ENCODE peak calls at places on chromosomes 11 and 22, in ten cellular contexts. M is EH; R is stimulated activated CD4-positive, alpha-beta T cell treated with anti-CD3 and anti-CD28 coated beads, Interleukin-4, amount 100 ng/mL, for 48 hours; U is frontal cortex; Q is NCI-H2081; L is fibroblast of the conjunctiva; O is AG09319; D is activated T-helper 9 cell treated with anti-CD3 and anti-CD28 coated beads, Interleukin-2, amount 50 U/mL, for 16 hours; Z is mesothelial cell of epicardium; B is T1000. H is an unnamed sample.

GRCh38 chr11:62885137-62885536 is 4.4 kb downstream of the SLC3A2 start:
- DNase-seq in M (no peak), R (no peak), U (no peak), Q (no peak), L (no peak), O (no peak), D (no peak), Z (no peak), B (no peak), H (no peak)

GRCh38 chr11:76153609-76153949 is 52.7 kb downstream of the WNT11 start:
- DNase-seq in M (peak), R (no peak), U (peak), Q (no peak), L (no peak), O (no peak), D (no peak), Z (no peak), B (peak), H (no peak)

GRCh38 chr11:118947999-118948398 is 8.1 kb upstream of the UPK2 start:
- DNase-seq in M (no peak), R (no peak), U (no peak), Q (no peak), L (no peak), O (no peak), D (no peak), Z (no peak), B (no peak), H (no peak)

GRCh38 chr11:99370557-99371200 is 349.9 kb downstream of the CNTN5 start:
- DNase-seq in M (no peak), R (no peak), U (no peak), Q (peak), L (peak), O (no peak), D (no peak), Z (no peak), B (no peak), H (peak)

GRCh38 chr11:27081056-27081455 is 40.4 kb downstream of the BBOX1 start:
- DNase-seq in M (peak), R (no peak), U (no peak), Q (no peak), L (no peak), O (no peak), D (no peak), Z (no peak), B (no peak), H (no peak)

GRCh38 chr11:120747801-120748484 is 236.4 kb downstream of the GRIK4 start:
- DNase-seq in M (no peak), R (no peak), U (no peak), Q (no peak), L (no peak), O (no peak), D (no peak), Z (no peak), B (no peak), H (no peak)

GRCh38 chr22:49247194-49247924 is 580.3 kb downstream of the BRD1 start:
- DNase-seq in M (no peak), R (no peak), U (no peak), Q (no peak), L (no peak), O (no peak), D (no peak), Z (no peak), B (no peak), H (no peak)

GRCh38 chr11:70109903-70110302 is 31.8 kb downstream of the ANO1 start:
- DNase-seq in M (no peak), R (no peak), U (no peak), Q (no peak), L (no peak), O (no peak), D (no peak), Z (no peak), B (no peak), H (no peak)

GRCh38 chr11:31059529-31059928 is 310.0 kb downstream of the DCDC1 start:
- DNase-seq in M (no peak), R (no peak), U (no peak), Q (no peak), L (no peak), O (no peak), D (no peak), Z (no peak), B (no peak), H (no peak)

GRCh38 chr22:49233507-49234100 is 594.1 kb downstream of the BRD1 start:
- DNase-seq in M (no peak), R (no peak), U (no peak), Q (no peak), L (no peak), O (no peak), D (no peak), Z (no peak), B (no peak), H (no peak)

GRCh38 chr22:46328066-46328465 is 7.4 kb upstream of the TRMU start:
- DNase-seq in M (no peak), R (no peak), U (no peak), Q (no peak), L (no peak), O (no peak), D (no peak), Z (no peak), B (no peak), H (no peak)

GRCh38 chr22:35620624-35621245 is 3.6 kb upstream of the MB start:
- DNase-seq in M (peak), R (no peak), U (no peak), Q (peak), L (no peak), O (no peak), D (no peak), Z (no peak), B (no peak), H (no peak)

GRCh38 chr11:128796275-128796674 is 70.8 kb downstream of the KCNJ1 start:
- DNase-seq in M (peak), R (no peak), U (no peak), Q (no peak), L (no peak), O (no peak), D (no peak), Z (no peak), B (no peak), H (no peak)

GRCh38 chr11:62671272-62671603 is 235 bp upstream of the UQCC3 start:
- DNase-seq in M (no peak), R (no peak), U (no peak), Q (no peak), L (no peak), O (no peak), D (peak), Z (no peak), B (no peak), H (no peak)

GRCh38 chr11:86489442-86489841 is 114.8 kb downstream of the CCDC81 start:
- DNase-seq in M (no peak), R (no peak), U (no peak), Q (no peak), L (no peak), O (no peak), D (no peak), Z (no peak), B (no peak), H (no peak)

GRCh38 chr11:8408151-8408930 is 144.7 kb upstream of the LMO1 start:
- DNase-seq in M (peak), R (no peak), U (no peak), Q (no peak), L (no peak), O (no peak), D (no peak), Z (no peak), B (peak), H (no peak)

GRCh38 chr22:35538801-35539321 is 1.8 kb upstream of the RASD2 start:
- DNase-seq in M (peak), R (peak), U (no peak), Q (no peak), L (no peak), O (no peak), D (no peak), Z (no peak), B (no peak), H (peak)

GRCh38 chr11:1085440-1086170 is 10.9 kb downstream of the MUC2 start:
- DNase-seq in M (no peak), R (no peak), U (no peak), Q (no peak), L (no peak), O (no peak), D (no peak), Z (peak), B (no peak), H (peak)

GRCh38 chr11:46383974-46384701 is 2.7 kb downstream of the MDK start:
- DNase-seq in M (no peak), R (no peak), U (no peak), Q (no peak), L (no peak), O (no peak), D (no peak), Z (no peak), B (no peak), H (no peak)

GRCh38 chr22:20904008-20904979 is 12.9 kb upstream of the CRKL start:
- DNase-seq in M (peak), R (no peak), U (no peak), Q (no peak), L (peak), O (peak), D (no peak), Z (no peak), B (peak), H (no peak)

GRCh38 chr11:70311616-70312015 is 41.1 kb downstream of the PPFIA1 start:
- DNase-seq in M (no peak), R (no peak), U (no peak), Q (no peak), L (no peak), O (no peak), D (no peak), Z (no peak), B (no peak), H (no peak)

GRCh38 chr22:31286360-31287255 is 5.7 kb downstream of the PIK3IP1 start:
- DNase-seq in M (no peak), R (no peak), U (no peak), Q (no peak), L (no peak), O (no peak), D (peak), Z (no peak), B (no peak), H (no peak)

GRCh38 chr11:10494636-10495463 is 39.8 kb downstream of the AMPD3 start:
- DNase-seq in M (no peak), R (no peak), U (no peak), Q (no peak), L (no peak), O (no peak), D (no peak), Z (peak), B (no peak), H (no peak)

GRCh38 chr22:48021946-48022345 is 1259.5 kb downstream of the TBC1D22A start:
- DNase-seq in M (no peak), R (no peak), U (no peak), Q (no peak), L (no peak), O (no peak), D (no peak), Z (no peak), B (no peak), H (no peak)

GRCh38 chr22:30275625-30276024 is 9.0 kb upstream of the OSM start:
- DNase-seq in M (no peak), R (no peak), U (no peak), Q (no peak), L (no peak), O (no peak), D (no peak), Z (no peak), B (no peak), H (no peak)

GRCh38 chr22:23007823-23008222 is 62.5 kb upstream of the GNAZ start:
- DNase-seq in M (peak), R (no peak), U (no peak), Q (no peak), L (no peak), O (no peak), D (no peak), Z (no peak), B (no peak), H (no peak)

H was measured in WTC11.